ENCODE peak calls at places on chromosomes 1 and 21, in ten cellular contexts. I is HCT116; V is mucosa of descending colon; K is upper lobe of right lung; U is PC-3; E is T-cell; Q is CD4-positive, alpha-beta T cell; P is right lobe of liver; T is left ventricle myocardium superior; C is aorta. H is an unnamed sample.

GRCh38 chr1:208227366-208227765 is 16.8 kb downstream of the PLXNA2 start:
- ATAC-seq in E (no peak), I (no peak), P (no peak), Q (no peak), T (peak; percentile 86), U (no peak), V (no peak), K (no peak), C (peak; percentile 75), H (no peak)

GRCh38 chr1:54500030-54500389 is 48.0 kb upstream of the ACOT11 start:
- ATAC-seq in P (peak; percentile 33), Q (no peak), U (peak; percentile 27), V (peak; percentile 73), I (peak; percentile 77), T (peak; percentile 37), K (peak; percentile 46), E (no peak), C (peak; percentile 56), H (peak; percentile 37)

GRCh38 chr1:209741889-209742288 is 14.0 kb upstream of the TRAF3IP3 start:
- ATAC-seq in U (no peak), K (no peak), V (no peak), P (peak; percentile 55), C (no peak), Q (no peak), I (no peak), E (no peak), T (peak; percentile 85), H (no peak)

GRCh38 chr1:51756290-51756689 is 122.2 kb downstream of the NRDC start:
- ATAC-seq in V (no peak), P (no peak), I (no peak), K (no peak), C (no peak), T (no peak), U (no peak), E (no peak), Q (no peak), H (no peak)

GRCh38 chr1:85417876-85418275 is 47.1 kb downstream of the DDAH1 start:
- ATAC-seq in V (no peak), K (no peak), Q (no peak), I (no peak), C (no peak), T (no peak), P (no peak), E (no peak), U (no peak), H (no peak)

GRCh38 chr1:205257735-205258134 is 30.0 kb downstream of the TMCC2 start:
- ATAC-seq in I (no peak), V (no peak), E (no peak), P (no peak), C (no peak), U (no peak), T (no peak), K (no peak), Q (no peak), H (no peak)

GRCh38 chr1:207089627-207090265 is 1.1 kb downstream of the C4BPB start:
- ATAC-seq in Q (no peak), P (peak; percentile 32), T (no peak), K (no peak), U (no peak), V (no peak), I (no peak), C (no peak), E (no peak), H (no peak)

GRCh38 chr1:164644774-164645634 is 86.0 kb downstream of the PBX1 start:
- ATAC-seq in T (no peak), C (no peak), I (peak; percentile 73), K (no peak), P (no peak), E (no peak), U (peak; percentile 48), V (no peak), Q (no peak), H (no peak)

GRCh38 chr1:221548942-221549341 is 192.9 kb downstream of the DUSP10 start:
- ATAC-seq in U (no peak), K (no peak), I (no peak), Q (no peak), P (peak; percentile 90), E (no peak), V (no peak), C (no peak), T (no peak), H (no peak)

GRCh38 chr1:206829282-206829681 is 36.1 kb upstream of the IL20 start:
- ATAC-seq in V (no peak), Q (no peak), T (no peak), U (no peak), E (peak; percentile 80), P (no peak), K (no peak), I (no peak), C (no peak), H (no peak)

GRCh38 chr1:44240802-44241671 is 27.8 kb downstream of the DMAP1 start:
- ATAC-seq in T (peak; percentile 65), C (no peak), Q (no peak), P (no peak), K (peak; percentile 64), I (no peak), E (no peak), V (no peak), U (peak; percentile 50), H (no peak)

GRCh38 chr1:238457610-238458009 is 566.9 kb upstream of the ZP4 start:
- ATAC-seq in Q (no peak), U (no peak), C (no peak), V (no peak), E (no peak), I (no peak), K (no peak), P (no peak), T (no peak), H (peak; percentile 18)

GRCh38 chr1:88979054-88979748 is 13.2 kb downstream of the KYAT3 start:
- ATAC-seq in U (peak; percentile 73), E (no peak), V (no peak), P (no peak), K (no peak), T (no peak), C (no peak), I (no peak), Q (no peak), H (no peak)

GRCh38 chr1:241532864-241533263 is 686 bp downstream of the KMO start:
- ATAC-seq in P (peak; percentile 87), Q (no peak), T (no peak), I (no peak), E (no peak), V (peak; percentile 66), U (no peak), C (no peak), K (peak; percentile 59), H (peak; percentile 56)

GRCh38 chr21:36551731-36552457 is 72.0 kb upstream of the CLDN14 start:
- ATAC-seq in V (no peak), I (no peak), K (no peak), C (no peak), U (no peak), T (peak; percentile 27), P (no peak), Q (no peak), E (no peak), H (no peak)

GRCh38 chr1:161351482-161351881 is 16.2 kb downstream of the CFAP126 start:
- ATAC-seq in P (no peak), I (no peak), T (no peak), V (no peak), K (peak; percentile 36), U (no peak), C (no peak), Q (no peak), E (no peak), H (no peak)

GRCh38 chr1:47582891-47583608 is 145.2 kb downstream of the FOXD2 start:
- ATAC-seq in U (no peak), T (no peak), V (no peak), E (no peak), C (no peak), K (no peak), I (peak; percentile 54), P (no peak), Q (no peak), H (no peak)

GRCh38 chr1:21247892-21248715 is 42.2 kb downstream of the ECE1 start:
- ATAC-seq in U (no peak), T (no peak), I (no peak), E (no peak), V (peak; percentile 36), K (no peak), Q (no peak), P (peak; percentile 60), C (no peak), H (no peak)

GRCh38 chr1:95951291-95951690 is 717.3 kb downstream of the RWDD3 start:
- ATAC-seq in Q (no peak), P (no peak), K (no peak), I (no peak), E (no peak), T (no peak), C (no peak), V (no peak), U (no peak), H (no peak)

GRCh38 chr1:206002833-206003532 is at the start of gene RAB7B:
- ATAC-seq in Q (no peak), V (peak; percentile 60), E (no peak), I (peak; percentile 33), T (peak; percentile 85), K (peak; percentile 83), P (peak; percentile 81), C (peak; percentile 86), U (peak; percentile 10), H (peak; percentile 53)

GRCh38 chr1:46605242-46605641 is 1.2 kb upstream of the MKNK1 start:
- ATAC-seq in P (no peak), I (no peak), K (no peak), Q (peak; percentile 10), V (no peak), E (peak; percentile 31), C (no peak), T (no peak), U (no peak), H (no peak)

GRCh38 chr21:29654203-29654602 is 285.6 kb downstream of the GRIK1 start:
- ATAC-seq in C (no peak), Q (no peak), T (no peak), E (no peak), U (no peak), P (no peak), I (no peak), V (no peak), K (no peak), H (no peak)

GRCh38 chr1:229027622-229028182 is 243.2 kb upstream of the RAB4A start:
- ATAC-seq in T (peak; percentile 12), K (peak; percentile 79), P (peak; percentile 69), U (no peak), I (no peak), V (peak; percentile 69), E (peak; percentile 78), C (no peak), Q (peak; percentile 51), H (no peak)

GRCh38 chr1:231272173-231272572 is 31.2 kb downstream of the GNPAT start:
- ATAC-seq in V (peak; percentile 38), P (no peak), U (no peak), T (no peak), I (no peak), E (peak; percentile 43), Q (peak; percentile 26), C (no peak), K (no peak), H (no peak)

GRCh38 chr1:224067621-224068457 is 46.1 kb upstream of the FBXO28 start:
- ATAC-seq in I (peak; percentile 43), T (no peak), K (no peak), Q (no peak), P (no peak), C (no peak), V (peak; percentile 44), U (peak; percentile 73), E (no peak), H (peak; percentile 85)

GRCh38 chr21:8989883-8990325 is 1531.5 kb upstream of the TPTE start:
- ATAC-seq in E (peak; percentile 24), U (no peak), I (peak; percentile 21), T (peak; percentile 48), V (peak; percentile 43), C (peak; percentile 47), K (peak; percentile 54), Q (no peak), P (peak; percentile 58), H (peak; percentile 39)

GRCh38 chr1:92857817-92858216 is 26.0 kb downstream of the RPL5 start:
- ATAC-seq in C (no peak), Q (no peak), E (no peak), V (peak; percentile 77), T (no peak), K (no peak), P (peak; percentile 87), I (no peak), U (no peak), H (no peak)

H was measured in esophagus mucosa.